ENCODE peak calls at places on chromosome 15, in nine cellular contexts. Z is uterus; G is progenitor cell of endocrine pancreas; Y is AG09309; B is stimulated activated CD8-positive, alpha-beta memory T cell treated with anti-CD3 and anti-CD28 coated beads, Interleukin-15, amount 100 ng/mL, for 24 hours; S is stimulated activated CD4-positive, alpha-beta T cell treated with anti-CD3 and anti-CD28 coated beads, Interleukin-12 subunit alpha, Interleukin-12 subunit beta, amount 100 ng/mL, for 24 hours; P is LHCN-M2; M is activated B cell treated with CpG ODN at 0.5 μM for 24 hours; N is T-helper 17 cell. V is an unnamed sample.

GRCh38 chr15:58931985-58932384 is 1.5 kb downstream of the SLTM start:
- DNase-seq in Z (no peak), G (no peak), Y (peak), B (no peak), S (no peak), P (peak), M (no peak), N (no peak), V (no peak)

GRCh38 chr15:52008698-52009434 is 10.2 kb upstream of the MAPK6 start:
- DNase-seq in Z (no peak), G (no peak), Y (no peak), B (no peak), S (no peak), P (no peak), M (no peak), N (no peak), V (no peak)

GRCh38 chr15:64842099-64842940 is 605 bp downstream of the PLEKHO2 start:
- DNase-seq in Z (no peak), G (no peak), Y (no peak), B (no peak), S (no peak), P (peak), M (no peak), N (no peak), V (peak)

GRCh38 chr15:42220216-42220615 is 12.1 kb upstream of the VPS39 start:
- DNase-seq in Z (no peak), G (no peak), Y (no peak), B (no peak), S (no peak), P (no peak), M (no peak), N (no peak), V (no peak)

GRCh38 chr15:94232107-94232506 is 746 bp downstream of the MCTP2 start:
- DNase-seq in Z (no peak), G (no peak), Y (no peak), B (no peak), S (no peak), P (no peak), M (no peak), N (no peak), V (no peak)

GRCh38 chr15:50819344-50819743 is 53.8 kb upstream of the SPPL2A start:
- DNase-seq in Z (no peak), G (no peak), Y (no peak), B (no peak), S (no peak), P (no peak), M (no peak), N (no peak), V (no peak)

GRCh38 chr15:70526974-70527325 is 236.4 kb downstream of the UACA start:
- DNase-seq in Z (no peak), G (no peak), Y (no peak), B (no peak), S (no peak), P (no peak), M (no peak), N (no peak), V (no peak)

GRCh38 chr15:64599716-64600115 is 139.3 kb downstream of the ZNF609 start:
- DNase-seq in Z (no peak), G (no peak), Y (no peak), B (no peak), S (no peak), P (no peak), M (no peak), N (no peak), V (no peak)

GRCh38 chr15:59247364-59247763 is 40.7 kb downstream of the LDHAL6B start:
- DNase-seq in Z (no peak), G (peak), Y (peak), B (no peak), S (peak), P (peak), M (no peak), N (peak), V (peak)

GRCh38 chr15:70512772-70513362 is 250.5 kb downstream of the UACA start:
- DNase-seq in Z (no peak), G (no peak), Y (no peak), B (no peak), S (no peak), P (peak), M (no peak), N (peak), V (no peak)

GRCh38 chr15:64770626-64771025 is 4.8 kb downstream of the RBPMS2 start:
- DNase-seq in Z (no peak), G (no peak), Y (no peak), B (no peak), S (no peak), P (no peak), M (no peak), N (no peak), V (no peak)

GRCh38 chr15:67146875-67147381 is 81.5 kb downstream of the SMAD3 start:
- DNase-seq in Z (peak), G (no peak), Y (peak), B (no peak), S (no peak), P (peak), M (no peak), N (no peak), V (peak)

GRCh38 chr15:99574502-99574901 is 8.7 kb downstream of the MEF2A start:
- DNase-seq in Z (no peak), G (no peak), Y (no peak), B (no peak), S (no peak), P (no peak), M (no peak), N (no peak), V (no peak)

GRCh38 chr15:35929740-35930444 is 383.9 kb upstream of the DPH6 start:
- DNase-seq in Z (no peak), G (no peak), Y (no peak), B (no peak), S (no peak), P (no peak), M (no peak), N (no peak), V (no peak)

GRCh38 chr15:76160426-76161152 is 100.8 kb downstream of the TMEM266 start:
- DNase-seq in Z (no peak), G (no peak), Y (no peak), B (no peak), S (no peak), P (no peak), M (no peak), N (no peak), V (no peak)

GRCh38 chr15:75043509-75044257 is 20.3 kb downstream of the PPCDC start:
- DNase-seq in Z (peak), G (no peak), Y (peak), B (no peak), S (no peak), P (peak), M (peak), N (no peak), V (peak)

GRCh38 chr15:51046799-51047449 is 47.8 kb downstream of the TNFAIP8L3 start:
- DNase-seq in Z (peak), G (no peak), Y (peak), B (no peak), S (no peak), P (no peak), M (no peak), N (no peak), V (no peak)

GRCh38 chr15:45228931-45229330 is 23.1 kb upstream of the SLC28A2 start:
- DNase-seq in Z (no peak), G (no peak), Y (no peak), B (no peak), S (no peak), P (no peak), M (no peak), N (no peak), V (no peak)

GRCh38 chr15:58302832-58303231 is 129.0 kb upstream of the LIPC start:
- DNase-seq in Z (no peak), G (no peak), Y (no peak), B (no peak), S (no peak), P (no peak), M (no peak), N (no peak), V (no peak)

GRCh38 chr15:44099671-44100070 is 95.4 kb downstream of the FRMD5 start:
- DNase-seq in Z (no peak), G (no peak), Y (peak), B (no peak), S (no peak), P (no peak), M (no peak), N (no peak), V (no peak)

V was measured in tibial artery.